ENCODE peak calls at places on chromosome 10, in four cellular contexts. One of them, this sample, is unnamed.

GRCh38 chr10:131126321-131127121 is 185.0 kb downstream of the TCERG1L start:
- DNase-seq in K562: no peak
- DNase-seq in H1: no peak
- DNase-seq in HepG2: no peak
- DNase-seq in this sample: no peak

GRCh38 chr10:30503700-30504462 is 69.9 kb downstream of the MAP3K8 start:
- DNase-seq in K562: peak; percentile 53
- DNase-seq in H1: no peak
- DNase-seq in HepG2: no peak
- DNase-seq in this sample: no peak

GRCh38 chr10:78301481-78301880 is 267.8 kb downstream of the RPS24 start:
- DNase-seq in K562: no peak
- DNase-seq in H1: peak; percentile 29
- DNase-seq in HepG2: no peak
- DNase-seq in this sample: no peak

GRCh38 chr10:43226441-43226840 is 40.4 kb downstream of the RASGEF1A start:
- DNase-seq in K562: no peak
- DNase-seq in H1: no peak
- DNase-seq in HepG2: no peak
- DNase-seq in this sample: no peak

GRCh38 chr10:93993782-93994668 is at the start of gene PLCE1:
- DNase-seq in K562: peak; percentile 57
- DNase-seq in H1: peak; percentile 62
- DNase-seq in HepG2: no peak
- DNase-seq in this sample: peak; percentile 46

GRCh38 chr10:48507933-48508830 is 96.7 kb downstream of the ARHGAP22 start:
- DNase-seq in K562: no peak
- DNase-seq in H1: peak; percentile 38
- DNase-seq in HepG2: no peak
- DNase-seq in this sample: no peak

GRCh38 chr10:7507887-7508726 is 97.3 kb upstream of the SFMBT2 start:
- DNase-seq in K562: no peak
- DNase-seq in H1: no peak
- DNase-seq in HepG2: no peak
- DNase-seq in this sample: no peak

GRCh38 chr10:85795460-85795859 is 571.1 kb downstream of the GRID1 start:
- DNase-seq in K562: no peak
- DNase-seq in H1: no peak
- DNase-seq in HepG2: no peak
- DNase-seq in this sample: no peak

GRCh38 chr10:35259769-35260397 is 76.4 kb upstream of the CCNY start:
- DNase-seq in K562: no peak
- DNase-seq in H1: no peak
- DNase-seq in HepG2: peak; percentile 14
- DNase-seq in this sample: peak; percentile 79

GRCh38 chr10:95388072-95388471 is 97.3 kb upstream of the PDLIM1 start:
- DNase-seq in K562: no peak
- DNase-seq in H1: no peak
- DNase-seq in HepG2: no peak
- DNase-seq in this sample: peak; percentile 18

GRCh38 chr10:80619036-80619435 is 81.3 kb downstream of the SH2D4B start:
- DNase-seq in K562: no peak
- DNase-seq in H1: no peak
- DNase-seq in HepG2: no peak
- DNase-seq in this sample: no peak

GRCh38 chr10:63720072-63720537 is 198.9 kb downstream of the REEP3 start:
- DNase-seq in K562: peak; percentile 60
- DNase-seq in H1: peak; percentile 71
- DNase-seq in HepG2: peak; percentile 48
- DNase-seq in this sample: no peak

GRCh38 chr10:90363799-90364483 is 493.9 kb downstream of the HTR7 start:
- DNase-seq in K562: no peak
- DNase-seq in H1: no peak
- DNase-seq in HepG2: no peak
- DNase-seq in this sample: no peak

GRCh38 chr10:57925045-57925444 is 342.6 kb downstream of the IPMK start:
- DNase-seq in K562: no peak
- DNase-seq in H1: no peak
- DNase-seq in HepG2: no peak
- DNase-seq in this sample: no peak

GRCh38 chr10:102610499-102610898 is 33.8 kb upstream of the TRIM8 start:
- DNase-seq in K562: no peak
- DNase-seq in H1: no peak
- DNase-seq in HepG2: no peak
- DNase-seq in this sample: no peak

GRCh38 chr10:100670828-100671479 is 74.4 kb upstream of the PAX2 start:
- DNase-seq in K562: peak; percentile 78
- DNase-seq in H1: peak; percentile 94
- DNase-seq in HepG2: no peak
- DNase-seq in this sample: peak; percentile 26

GRCh38 chr10:25820496-25821415 is 113.3 kb upstream of the MYO3A start:
- DNase-seq in K562: no peak
- DNase-seq in H1: no peak
- DNase-seq in HepG2: no peak
- DNase-seq in this sample: no peak

GRCh38 chr10:56319386-56319785 is 41.7 kb downstream of the ZWINT start:
- DNase-seq in K562: no peak
- DNase-seq in H1: no peak
- DNase-seq in HepG2: no peak
- DNase-seq in this sample: peak; percentile 2

GRCh38 chr10:124197301-124198148 is 104.1 kb upstream of the CHST15 start:
- DNase-seq in K562: no peak
- DNase-seq in H1: no peak
- DNase-seq in HepG2: no peak
- DNase-seq in this sample: no peak

GRCh38 chr10:18616337-18616736 is 35.0 kb downstream of the NSUN6 start:
- DNase-seq in K562: no peak
- DNase-seq in H1: no peak
- DNase-seq in HepG2: no peak
- DNase-seq in this sample: peak; percentile 45

GRCh38 chr10:70324341-70324861 is 40.6 kb upstream of the NPFFR1 start:
- DNase-seq in K562: no peak
- DNase-seq in H1: no peak
- DNase-seq in HepG2: peak; percentile 46
- DNase-seq in this sample: no peak

GRCh38 chr10:17235136-17235535 is 7.1 kb downstream of the VIM start:
- DNase-seq in K562: no peak
- DNase-seq in H1: no peak
- DNase-seq in HepG2: no peak
- DNase-seq in this sample: no peak

GRCh38 chr10:14648042-14648765 is 126.5 kb downstream of the FAM107B start:
- DNase-seq in K562: no peak
- DNase-seq in H1: no peak
- DNase-seq in HepG2: no peak
- DNase-seq in this sample: no peak

GRCh38 chr10:14518141-14518540 is 187.4 kb upstream of the FRMD4A start:
- DNase-seq in K562: no peak
- DNase-seq in H1: no peak
- DNase-seq in HepG2: no peak
- DNase-seq in this sample: no peak

GRCh38 chr10:5606321-5606720 is 60.1 kb downstream of the ASB13 start:
- DNase-seq in K562: no peak
- DNase-seq in H1: no peak
- DNase-seq in HepG2: no peak
- DNase-seq in this sample: no peak

GRCh38 chr10:79444243-79445119 is 943 bp downstream of the ZCCHC24 start:
- DNase-seq in K562: peak; percentile 79
- DNase-seq in H1: peak; percentile 78
- DNase-seq in HepG2: no peak
- DNase-seq in this sample: peak; percentile 21

GRCh38 chr10:69359089-69360025 is 57.4 kb downstream of the TACR2 start:
- DNase-seq in K562: no peak
- DNase-seq in H1: no peak
- DNase-seq in HepG2: no peak
- DNase-seq in this sample: no peak

GRCh38 chr10:4234661-4235060 is 449.7 kb upstream of the KLF6 start:
- DNase-seq in K562: peak; percentile 22
- DNase-seq in H1: no peak
- DNase-seq in HepG2: no peak
- DNase-seq in this sample: peak; percentile 23

GRCh38 chr10:122746408-122746807 is 46.8 kb upstream of the C10orf120 start:
- DNase-seq in K562: no peak
- DNase-seq in H1: no peak
- DNase-seq in HepG2: no peak
- DNase-seq in this sample: no peak

GRCh38 chr10:111836586-111836985 is 347.0 kb downstream of the GPAM start:
- DNase-seq in K562: no peak
- DNase-seq in H1: no peak
- DNase-seq in HepG2: no peak
- DNase-seq in this sample: no peak

GRCh38 chr10:96851281-96851680 is 19.2 kb downstream of the LCOR start:
- DNase-seq in K562: no peak
- DNase-seq in H1: no peak
- DNase-seq in HepG2: no peak
- DNase-seq in this sample: no peak

GRCh38 chr10:118851062-118852035 is 96.6 kb upstream of the CACUL1 start:
- DNase-seq in K562: no peak
- DNase-seq in H1: no peak
- DNase-seq in HepG2: no peak
- DNase-seq in this sample: no peak

GRCh38 chr10:27390681-27391080 is 113.4 kb upstream of the RAB18 start:
- DNase-seq in K562: no peak
- DNase-seq in H1: no peak
- DNase-seq in HepG2: no peak
- DNase-seq in this sample: no peak

GRCh38 chr10:128851726-128852125 is 615.3 kb upstream of the MGMT start:
- DNase-seq in K562: no peak
- DNase-seq in H1: peak; percentile 19
- DNase-seq in HepG2: no peak
- DNase-seq in this sample: no peak

GRCh38 chr10:128852449-128852848 is 614.6 kb upstream of the MGMT start:
- DNase-seq in K562: no peak
- DNase-seq in H1: peak; percentile 6
- DNase-seq in HepG2: no peak
- DNase-seq in this sample: no peak

GRCh38 chr10:128854965-128855364 is 612.1 kb upstream of the MGMT start:
- DNase-seq in K562: no peak
- DNase-seq in H1: peak; percentile 42
- DNase-seq in HepG2: peak; percentile 70
- DNase-seq in this sample: no peak

GRCh38 chr10:128852902-128853301 is 614.1 kb upstream of the MGMT start:
- DNase-seq in K562: no peak
- DNase-seq in H1: peak; percentile 16
- DNase-seq in HepG2: no peak
- DNase-seq in this sample: no peak

DNA sequence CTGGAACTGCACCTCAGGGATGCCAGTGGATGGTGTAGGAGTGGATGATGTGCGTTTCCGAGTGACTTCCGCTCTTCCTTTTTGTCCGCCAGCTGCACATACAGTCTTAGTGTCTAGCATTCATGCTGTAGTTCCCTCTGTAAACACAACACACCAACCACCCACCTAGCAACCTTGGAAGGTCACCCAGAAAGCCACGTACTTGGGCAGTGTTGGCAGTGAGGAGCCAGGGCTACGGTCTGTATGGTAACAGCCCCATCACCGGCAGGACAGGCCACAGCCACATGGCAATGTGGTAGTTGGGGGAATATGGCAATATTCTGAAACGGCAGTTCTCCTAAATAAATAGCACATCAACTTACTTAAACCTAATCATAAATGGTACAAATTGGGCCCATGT is 613.5 kb upstream of the MGMT start:
- DNase-seq in K562: no peak
- DNase-seq in H1: peak; percentile 20
- DNase-seq in HepG2: no peak
- DNase-seq in this sample: no peak
- H3K4me2 ChIP-seq in K562: no peak overlapping the region
- H3K4me2 ChIP-seq in H1: no peak overlapping the region
- H3K4me2 ChIP-seq in HepG2: no peak overlapping the region
- H3K4me2 ChIP-seq in this sample: no peak overlapping the region

DNA sequence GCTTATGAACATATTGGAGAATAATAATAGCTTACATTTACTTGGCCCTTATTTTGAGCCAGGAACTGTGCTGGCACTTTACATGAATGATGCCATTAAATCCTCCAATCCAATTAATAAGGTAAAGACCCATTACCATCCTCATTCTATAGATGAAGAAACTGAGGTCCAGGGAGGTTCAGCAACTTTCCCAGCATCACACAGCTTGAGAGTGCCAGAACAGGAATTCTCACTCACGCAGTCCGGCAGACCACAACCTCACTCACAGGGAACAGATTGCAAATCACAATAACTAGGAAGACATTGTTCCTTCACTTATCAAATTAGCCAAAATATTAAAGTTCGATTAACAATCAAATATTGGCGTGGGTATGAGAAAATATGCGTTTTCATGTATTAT is 18.3 kb downstream of the GPRIN2 start:
- DNase-seq in K562: no peak
- DNase-seq in H1: no peak
- DNase-seq in HepG2: no peak
- DNase-seq in this sample: no peak
- TF ChIP-seq RNF2 in K562: no peak
- TF ChIP-seq RNF2 in H1: no peak
- TF ChIP-seq RNF2 in HepG2: no peak
- TF ChIP-seq RNF2 in this sample: no peak

DNA sequence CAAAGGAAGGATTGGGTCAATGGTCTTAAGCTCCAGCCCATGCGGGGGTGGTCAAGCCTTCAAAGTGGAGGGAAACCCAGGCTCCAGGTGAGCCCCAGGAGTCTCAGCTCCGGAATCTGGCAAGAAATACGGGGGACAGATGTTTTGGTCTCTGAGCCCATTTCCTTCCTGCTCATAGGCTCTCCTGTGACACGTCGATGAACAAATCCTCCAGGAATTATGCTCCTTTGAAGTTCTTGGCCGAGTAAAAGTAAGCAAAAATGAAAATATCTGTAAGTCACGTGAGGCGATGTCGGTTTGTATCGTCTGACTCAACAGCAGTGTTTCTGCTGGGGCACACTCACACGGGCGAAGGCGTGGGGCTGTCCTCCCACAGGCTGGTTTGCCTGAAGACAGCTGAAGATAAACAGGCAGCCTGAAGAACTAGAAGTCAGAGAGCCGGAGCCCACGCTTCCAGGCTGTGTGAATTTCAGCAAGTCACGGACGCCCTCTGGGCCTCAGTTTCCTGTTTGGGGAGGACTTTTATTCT is 52.6 kb upstream of the SMNDC1 start:
- DNase-seq in K562: no peak
- DNase-seq in H1: no peak
- DNase-seq in HepG2: peak; percentile 30
- DNase-seq in this sample: peak; percentile 50
- H3K4me2 ChIP-seq in K562: peak overlapping the region; percentile 34
- H3K4me2 ChIP-seq in H1: no peak overlapping the region
- H3K4me2 ChIP-seq in HepG2: no peak overlapping the region
- H3K4me2 ChIP-seq in this sample: peak overlapping the region; percentile 41

GRCh38 chr10:71648595-71649320 is 70.8 kb downstream of the C10orf105 start:
- DNase-seq in K562: peak; percentile 72
- DNase-seq in H1: no peak
- DNase-seq in HepG2: no peak
- DNase-seq in this sample: no peak

GRCh38 chr10:71647526-71648354 is 71.8 kb downstream of the C10orf105 start:
- DNase-seq in K562: peak; percentile 72
- DNase-seq in H1: peak; percentile 78
- DNase-seq in HepG2: peak; percentile 18
- DNase-seq in this sample: peak; percentile 43

GRCh38 chr10:71646051-71646450 is 73.5 kb downstream of the C10orf105 start:
- DNase-seq in K562: no peak
- DNase-seq in H1: no peak
- DNase-seq in HepG2: no peak
- DNase-seq in this sample: no peak

GRCh38 chr10:71644307-71645180 is 75.0 kb downstream of the C10orf105 start:
- DNase-seq in K562: no peak
- DNase-seq in H1: no peak
- DNase-seq in HepG2: no peak
- DNase-seq in this sample: no peak

GRCh38 chr10:71646592-71647292 is 72.8 kb downstream of the C10orf105 start:
- DNase-seq in K562: no peak
- DNase-seq in H1: no peak
- DNase-seq in HepG2: no peak
- DNase-seq in this sample: no peak
- TF ChIP-seq RNF2 in K562: no peak
- TF ChIP-seq RNF2 in H1: no peak
- TF ChIP-seq RNF2 in HepG2: no peak
- TF ChIP-seq RNF2 in this sample: no peak